ENCODE peak calls at places on chromosomes 1 and 21, in five cellular contexts. V is NCI-H1694, Y is endothelial cell, U is psoas muscle, B is NCI-H2081. K is an unnamed sample.

GRCh38 chr1:59132353-59132752 is 164.5 kb upstream of the FGGY start:
- DNase-seq in B (no peak), V (no peak), U (no peak), Y (no peak), K (no peak)

GRCh38 chr1:103336376-103336775 is 189.1 kb upstream of the RNPC3 start:
- DNase-seq in U (no peak), V (no peak), B (no peak), Y (no peak), K (no peak)

GRCh38 chr1:180912801-180913616 is at the start of gene KIAA1614:
- DNase-seq in V (no peak), U (peak; percentile 50), Y (peak; percentile 49), B (no peak), K (no peak)

GRCh38 chr1:55010194-55010886 is 11.6 kb downstream of the BSND start:
- DNase-seq in B (no peak), V (no peak), Y (no peak), U (no peak), K (no peak)

GRCh38 chr1:58573705-58574591 is 3.1 kb downstream of the TACSTD2 start:
- DNase-seq in Y (no peak), B (no peak), V (no peak), U (no peak), K (no peak)

GRCh38 chr1:70143052-70143659 is 62.2 kb downstream of the LRRC40 start:
- DNase-seq in B (no peak), V (no peak), Y (no peak), U (no peak), K (no peak)

GRCh38 chr1:29156543-29157268 is 25.0 kb downstream of the SRSF4 start:
- DNase-seq in V (no peak), Y (no peak), U (no peak), B (no peak), K (no peak)

GRCh38 chr1:89946532-89946931 is 48.4 kb upstream of the ZNF326 start:
- DNase-seq in B (no peak), V (no peak), U (no peak), Y (no peak), K (no peak)

GRCh38 chr21:20720623-20721022 is 277.6 kb upstream of the NCAM2 start:
- DNase-seq in U (no peak), B (no peak), V (no peak), Y (no peak), K (no peak)

GRCh38 chr1:185343306-185343705 is 26.3 kb upstream of the IVNS1ABP start:
- DNase-seq in Y (no peak), V (no peak), U (no peak), B (no peak), K (no peak)

GRCh38 chr1:93348104-93348780 is 2.5 kb downstream of the DR1 start:
- DNase-seq in V (peak; percentile 6), U (no peak), Y (no peak), B (no peak), K (no peak)

GRCh38 chr1:167059729-167060107 is 30.5 kb downstream of the GPA33 start:
- DNase-seq in Y (no peak), V (no peak), B (no peak), U (no peak), K (no peak)

K was measured in NCI-H2171.